ENCODE peak calls at places on chromosomes 3 and 15, in six cellular contexts. One of them, this sample, is unnamed.

GRCh38 chr15:100867476-100867875 is 12.2 kb upstream of the ALDH1A3 start:
- DNase-seq in NAMALWA: no peak
- DNase-seq in iris pigment epithelial cell: no peak
- DNase-seq in activated gamma-delta T cell treated with Interleukin-2 at 50 U/mL for 16 hours: no peak
- DNase-seq in activated T-cell treated with anti-CD3 and anti-CD28 coated beads for 24 hours: no peak
- DNase-seq in ELF-1: no peak
- DNase-seq in this sample: no peak

GRCh38 chr15:99956022-99956775 is 223.0 kb upstream of the LYSMD4 start:
- DNase-seq in NAMALWA: no peak
- DNase-seq in iris pigment epithelial cell: no peak
- DNase-seq in activated gamma-delta T cell treated with Interleukin-2 at 50 U/mL for 16 hours: no peak
- DNase-seq in activated T-cell treated with anti-CD3 and anti-CD28 coated beads for 24 hours: no peak
- DNase-seq in ELF-1: no peak
- DNase-seq in this sample: no peak

GRCh38 chr15:77039217-77039533 is 31.7 kb downstream of the TSPAN3 start:
- DNase-seq in NAMALWA: no peak
- DNase-seq in iris pigment epithelial cell: no peak
- DNase-seq in activated gamma-delta T cell treated with Interleukin-2 at 50 U/mL for 16 hours: no peak
- DNase-seq in activated T-cell treated with anti-CD3 and anti-CD28 coated beads for 24 hours: no peak
- DNase-seq in ELF-1: no peak
- DNase-seq in this sample: no peak

GRCh38 chr3:86814321-86814720 is 176.6 kb downstream of the VGLL3 start:
- DNase-seq in NAMALWA: no peak
- DNase-seq in iris pigment epithelial cell: no peak
- DNase-seq in activated gamma-delta T cell treated with Interleukin-2 at 50 U/mL for 16 hours: no peak
- DNase-seq in activated T-cell treated with anti-CD3 and anti-CD28 coated beads for 24 hours: no peak
- DNase-seq in ELF-1: no peak
- DNase-seq in this sample: no peak

GRCh38 chr15:74324714-74325113 is 42.7 kb downstream of the CYP11A1 start:
- DNase-seq in NAMALWA: no peak
- DNase-seq in iris pigment epithelial cell: no peak
- DNase-seq in activated gamma-delta T cell treated with Interleukin-2 at 50 U/mL for 16 hours: no peak
- DNase-seq in activated T-cell treated with anti-CD3 and anti-CD28 coated beads for 24 hours: no peak
- DNase-seq in ELF-1: no peak
- DNase-seq in this sample: no peak

GRCh38 chr3:133712017-133712416 is 34.2 kb upstream of the TF start:
- DNase-seq in NAMALWA: no peak
- DNase-seq in iris pigment epithelial cell: no peak
- DNase-seq in activated gamma-delta T cell treated with Interleukin-2 at 50 U/mL for 16 hours: no peak
- DNase-seq in activated T-cell treated with anti-CD3 and anti-CD28 coated beads for 24 hours: no peak
- DNase-seq in ELF-1: no peak
- DNase-seq in this sample: no peak

GRCh38 chr15:64948916-64949315 is 37.2 kb downstream of the ANKDD1A start:
- DNase-seq in NAMALWA: no peak
- DNase-seq in iris pigment epithelial cell: no peak
- DNase-seq in activated gamma-delta T cell treated with Interleukin-2 at 50 U/mL for 16 hours: no peak
- DNase-seq in activated T-cell treated with anti-CD3 and anti-CD28 coated beads for 24 hours: no peak
- DNase-seq in ELF-1: no peak
- DNase-seq in this sample: no peak

GRCh38 chr3:189967254-189967865 is 153.3 kb downstream of the P3H2 start:
- DNase-seq in NAMALWA: peak; percentile 74
- DNase-seq in iris pigment epithelial cell: peak; percentile 50
- DNase-seq in activated gamma-delta T cell treated with Interleukin-2 at 50 U/mL for 16 hours: no peak
- DNase-seq in activated T-cell treated with anti-CD3 and anti-CD28 coated beads for 24 hours: peak; percentile 19
- DNase-seq in ELF-1: no peak
- DNase-seq in this sample: peak; percentile 26

GRCh38 chr15:59152694-59153450 is 47.9 kb downstream of the CCNB2 start:
- DNase-seq in NAMALWA: no peak
- DNase-seq in iris pigment epithelial cell: no peak
- DNase-seq in activated gamma-delta T cell treated with Interleukin-2 at 50 U/mL for 16 hours: no peak
- DNase-seq in activated T-cell treated with anti-CD3 and anti-CD28 coated beads for 24 hours: no peak
- DNase-seq in ELF-1: no peak
- DNase-seq in this sample: no peak

GRCh38 chr3:126941721-126942270 is 41.1 kb upstream of the PLXNA1 start:
- DNase-seq in NAMALWA: no peak
- DNase-seq in iris pigment epithelial cell: peak; percentile 14
- DNase-seq in activated gamma-delta T cell treated with Interleukin-2 at 50 U/mL for 16 hours: no peak
- DNase-seq in activated T-cell treated with anti-CD3 and anti-CD28 coated beads for 24 hours: no peak
- DNase-seq in ELF-1: no peak
- DNase-seq in this sample: no peak

GRCh38 chr3:8996681-8997121 is 33.4 kb upstream of the RAD18 start:
- DNase-seq in NAMALWA: no peak
- DNase-seq in iris pigment epithelial cell: peak; percentile 59
- DNase-seq in activated gamma-delta T cell treated with Interleukin-2 at 50 U/mL for 16 hours: no peak
- DNase-seq in activated T-cell treated with anti-CD3 and anti-CD28 coated beads for 24 hours: no peak
- DNase-seq in ELF-1: peak; percentile 57
- DNase-seq in this sample: no peak

GRCh38 chr15:64453689-64454037 is 6.7 kb upstream of the ZNF609 start:
- DNase-seq in NAMALWA: no peak
- DNase-seq in iris pigment epithelial cell: peak; percentile 47
- DNase-seq in activated gamma-delta T cell treated with Interleukin-2 at 50 U/mL for 16 hours: no peak
- DNase-seq in activated T-cell treated with anti-CD3 and anti-CD28 coated beads for 24 hours: no peak
- DNase-seq in ELF-1: no peak
- DNase-seq in this sample: no peak

GRCh38 chr3:55637906-55638635 is 151.0 kb upstream of the WNT5A start:
- DNase-seq in NAMALWA: no peak
- DNase-seq in iris pigment epithelial cell: no peak
- DNase-seq in activated gamma-delta T cell treated with Interleukin-2 at 50 U/mL for 16 hours: no peak
- DNase-seq in activated T-cell treated with anti-CD3 and anti-CD28 coated beads for 24 hours: no peak
- DNase-seq in ELF-1: no peak
- DNase-seq in this sample: no peak

GRCh38 chr3:181362378-181362777 is 349.3 kb upstream of the SOX2 start:
- DNase-seq in NAMALWA: no peak
- DNase-seq in iris pigment epithelial cell: peak; percentile 17
- DNase-seq in activated gamma-delta T cell treated with Interleukin-2 at 50 U/mL for 16 hours: no peak
- DNase-seq in activated T-cell treated with anti-CD3 and anti-CD28 coated beads for 24 hours: no peak
- DNase-seq in ELF-1: no peak
- DNase-seq in this sample: no peak

GRCh38 chr15:83449250-83449671 is 2.1 kb downstream of the SH3GL3 start:
- DNase-seq in NAMALWA: no peak
- DNase-seq in iris pigment epithelial cell: no peak
- DNase-seq in activated gamma-delta T cell treated with Interleukin-2 at 50 U/mL for 16 hours: no peak
- DNase-seq in activated T-cell treated with anti-CD3 and anti-CD28 coated beads for 24 hours: no peak
- DNase-seq in ELF-1: peak; percentile 24
- DNase-seq in this sample: no peak

GRCh38 chr3:37703633-37704032 is 158.0 kb upstream of the CTDSPL start:
- DNase-seq in NAMALWA: no peak
- DNase-seq in iris pigment epithelial cell: peak; percentile 82
- DNase-seq in activated gamma-delta T cell treated with Interleukin-2 at 50 U/mL for 16 hours: no peak
- DNase-seq in activated T-cell treated with anti-CD3 and anti-CD28 coated beads for 24 hours: no peak
- DNase-seq in ELF-1: peak; percentile 47
- DNase-seq in this sample: no peak

GRCh38 chr15:77871838-77872371 is 205.6 kb downstream of the TBC1D2B start:
- DNase-seq in NAMALWA: no peak
- DNase-seq in iris pigment epithelial cell: no peak
- DNase-seq in activated gamma-delta T cell treated with Interleukin-2 at 50 U/mL for 16 hours: no peak
- DNase-seq in activated T-cell treated with anti-CD3 and anti-CD28 coated beads for 24 hours: no peak
- DNase-seq in ELF-1: no peak
- DNase-seq in this sample: no peak